ENCODE peak calls at places on chromosomes 7 and 10, in seven cellular contexts. G is K562, Y is upper lobe of left lung, O is HCT116, K is sigmoid colon, F is transverse colon, V is esophagus muscularis mucosa. P is an unnamed sample.

GRCh38 chr7:155459133-155459866 is 1.4 kb downstream of the EN2 start:
- DNase-seq in G (no peak), Y (no peak), O (no peak), K (no peak), F (no peak), V (no peak), P (no peak)

GRCh38 chr10:5618042-5618441 is 48.4 kb downstream of the ASB13 start:
- DNase-seq in G (no peak), Y (no peak), O (no peak), K (no peak), F (no peak), V (no peak), P (no peak)

GRCh38 chr10:33142290-33142689 is 184.3 kb upstream of the ITGB1 start:
- DNase-seq in G (no peak), Y (no peak), O (no peak), K (no peak), F (no peak), V (no peak), P (no peak)

GRCh38 chr7:136857573-136857972 is 10.9 kb upstream of the CHRM2 start:
- DNase-seq in G (no peak), Y (no peak), O (no peak), K (no peak), F (no peak), V (no peak), P (no peak)

GRCh38 chr7:11450246-11450645 is 381.8 kb downstream of the THSD7A start:
- DNase-seq in G (no peak), Y (no peak), O (no peak), K (no peak), F (no peak), V (no peak), P (no peak)

GRCh38 chr10:43239756-43240155 is 27.1 kb downstream of the RASGEF1A start:
- DNase-seq in G (no peak), Y (no peak), O (no peak), K (no peak), F (no peak), V (no peak), P (no peak)

GRCh38 chr10:60666221-60666620 is 112.1 kb upstream of the CDK1 start:
- DNase-seq in G (no peak), Y (peak; percentile 71), O (no peak), K (no peak), F (no peak), V (no peak), P (no peak)

GRCh38 chr10:10865913-10866312 is 151.8 kb upstream of the CELF2 start:
- DNase-seq in G (no peak), Y (no peak), O (no peak), K (no peak), F (no peak), V (no peak), P (no peak)

GRCh38 chr10:103733002-103733419 is 122.4 kb downstream of the SH3PXD2A start:
- DNase-seq in G (no peak), Y (no peak), O (no peak), K (no peak), F (no peak), V (no peak), P (no peak)

GRCh38 chr7:132161231-132161915 is 414.9 kb downstream of the PLXNA4 start:
- DNase-seq in G (no peak), Y (peak; percentile 88), O (no peak), K (no peak), F (no peak), V (no peak), P (peak; percentile 73)

GRCh38 chr10:124378271-124378670 is 40.5 kb downstream of the OAT start:
- DNase-seq in G (no peak), Y (no peak), O (no peak), K (peak; percentile 40), F (no peak), V (no peak), P (no peak)

GRCh38 chr7:144622751-144623150 is 213.1 kb downstream of the TPK1 start:
- DNase-seq in G (no peak), Y (no peak), O (no peak), K (no peak), F (no peak), V (no peak), P (no peak)

GRCh38 chr7:119900996-119901395 is 372.0 kb upstream of the KCND2 start:
- DNase-seq in G (no peak), Y (no peak), O (no peak), K (no peak), F (no peak), V (no peak), P (no peak)

GRCh38 chr10:24971374-24971773 is 19.0 kb upstream of the PRTFDC1 start:
- DNase-seq in G (no peak), Y (no peak), O (no peak), K (no peak), F (no peak), V (no peak), P (no peak)

GRCh38 chr7:79317728-79318127 is 135.7 kb downstream of the MAGI2 start:
- DNase-seq in G (no peak), Y (no peak), O (peak; percentile 51), K (no peak), F (no peak), V (no peak), P (no peak)

GRCh38 chr10:122363722-122364463 is 10.6 kb upstream of the PLEKHA1 start:
- DNase-seq in G (no peak), Y (no peak), O (no peak), K (no peak), F (no peak), V (peak; percentile 91), P (no peak)

GRCh38 chr7:127258111-127258510 is 5.4 kb upstream of the GRM8 start:
- DNase-seq in G (no peak), Y (no peak), O (no peak), K (no peak), F (no peak), V (no peak), P (no peak)

GRCh38 chr10:125006921-125007391 is 65.0 kb downstream of the ZRANB1 start:
- DNase-seq in G (no peak), Y (no peak), O (no peak), K (peak; percentile 67), F (peak; percentile 4), V (no peak), P (no peak)

GRCh38 chr10:62073429-62073828 is 171.9 kb downstream of the ARID5B start:
- DNase-seq in G (no peak), Y (no peak), O (no peak), K (no peak), F (no peak), V (no peak), P (no peak)

GRCh38 chr7:1087952-1088920 is at the start of gene GPER1:
- DNase-seq in G (no peak), Y (peak; percentile 54), O (peak; percentile 12), K (peak; percentile 90), F (peak; percentile 86), V (peak; percentile 93), P (peak; percentile 88)

GRCh38 chr7:93715234-93715633 is 140.7 kb upstream of the CALCR start:
- DNase-seq in G (peak; percentile 56), Y (peak; percentile 28), O (peak; percentile 28), K (no peak), F (peak; percentile 18), V (no peak), P (peak; percentile 37)

GRCh38 chr7:155456772-155457543 is 971 bp upstream of the EN2 start:
- DNase-seq in G (peak; percentile 70), Y (peak; percentile 28), O (no peak), K (peak; percentile 79), F (peak; percentile 56), V (no peak), P (peak; percentile 42)

GRCh38 chr10:79282388-79282787 is 64.9 kb upstream of the PPIF start:
- DNase-seq in G (no peak), Y (no peak), O (no peak), K (no peak), F (no peak), V (no peak), P (no peak)

DNA sequence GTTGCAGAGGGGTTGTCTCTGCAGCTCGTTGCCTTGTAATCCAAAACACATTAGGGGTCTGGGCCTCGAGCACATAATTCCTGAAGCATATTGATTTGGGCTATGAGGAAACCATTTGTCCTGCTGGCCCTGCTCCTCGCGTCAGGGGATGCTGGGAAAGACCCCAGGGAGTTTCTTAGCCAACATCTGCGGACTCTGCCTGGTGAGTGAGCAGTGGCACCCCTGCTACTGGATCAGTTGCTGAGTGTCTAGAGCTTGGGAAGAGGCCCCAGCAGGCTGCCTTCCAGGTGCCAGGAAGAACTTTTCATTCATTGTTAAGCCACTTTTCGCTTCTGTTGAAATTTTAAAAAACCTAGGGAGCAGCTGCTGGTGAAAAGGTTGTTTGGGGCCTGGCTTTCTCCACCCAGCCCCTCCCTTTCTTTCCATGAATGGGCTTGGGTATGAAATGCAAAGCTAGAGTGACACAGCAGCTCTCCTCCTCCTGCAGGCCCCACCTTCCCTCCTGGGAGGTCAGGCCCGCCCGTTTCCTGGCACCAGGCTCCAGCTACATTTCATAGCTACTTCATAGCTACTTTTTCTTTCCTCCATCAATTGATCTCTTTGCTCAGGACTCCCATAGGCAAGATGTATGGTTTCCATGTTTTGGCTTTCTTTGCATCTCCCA is 26.8 kb downstream of the TACR2 start:
- DNase-seq in G (peak; percentile 86), Y (no peak), O (no peak), K (no peak), F (no peak), V (no peak), P (peak; percentile 56)
- TF ChIP-seq POLR2AphosphoS5 in G (no peak), Y (no peak), O (no peak), K (no peak), F (no peak), V (peak; percentile 20), P (peak; percentile 61)

GRCh38 chr7:129143724-129144094 is 798 bp upstream of the TSPAN33 start:
- DNase-seq in G (no peak), Y (no peak), O (no peak), K (no peak), F (no peak), V (no peak), P (no peak)

GRCh38 chr7:129144834-129145668 is 544 bp downstream of the TSPAN33 start:
- DNase-seq in G (no peak), Y (no peak), O (no peak), K (no peak), F (no peak), V (no peak), P (no peak)

GRCh38 chr7:129147723-129148122 is 3.2 kb downstream of the TSPAN33 start:
- DNase-seq in G (no peak), Y (no peak), O (no peak), K (no peak), F (no peak), V (no peak), P (no peak)

GRCh38 chr7:129146237-129146979 is 1.9 kb downstream of the TSPAN33 start:
- DNase-seq in G (no peak), Y (no peak), O (no peak), K (no peak), F (no peak), V (no peak), P (no peak)

GRCh38 chr7:129144095-129144833 is at the start of gene TSPAN33:
- DNase-seq in G (peak; percentile 88), Y (peak; percentile 80), O (peak; percentile 42), K (peak; percentile 88), F (peak; percentile 80), V (peak; percentile 96), P (peak; percentile 86)
- TF ChIP-seq POLR2A in G (no peak), Y (no peak), O (no peak), K (no peak), F (no peak), V (no peak), P (no peak)

GRCh38 chr7:55540226-55540858 is 32.0 kb downstream of the VOPP1 start:
- DNase-seq in G (no peak), Y (no peak), O (no peak), K (no peak), F (no peak), V (no peak), P (no peak)
- H3K27ac ChIP-seq in G (no peak overlapping the region), Y (no peak overlapping the region), O (no peak overlapping the region), K (no peak overlapping the region), F (no peak overlapping the region), V (no peak overlapping the region), P (no peak overlapping the region)

GRCh38 chr7:87328281-87328680 is 17.2 kb upstream of the CROT start:
- DNase-seq in G (no peak), Y (no peak), O (peak; percentile 68), K (no peak), F (no peak), V (no peak), P (no peak)
- TF ChIP-seq POLR2AphosphoS5 in G (no peak), Y (no peak), O (no peak), K (no peak), F (no peak), V (no peak), P (no peak)

P was measured in stomach.